ENCODE peak calls at places on chromosomes 6 and 20, in four cellular contexts. C, N, W and J are unnamed samples.

GRCh38 chr6:45710304-45710821 is 305.3 kb downstream of the CLIC5 start:
- DNase-seq in N (peak; percentile 23), C (no peak), W (no peak), J (no peak)

GRCh38 chr6:160462551-160463109 is 114.5 kb downstream of the SLC22A3 start:
- DNase-seq in C (peak; percentile 33), W (no peak), N (peak; percentile 87), J (peak; percentile 41)

GRCh38 chr6:16007146-16007545 is 121.7 kb upstream of the MYLIP start:
- DNase-seq in W (no peak), C (no peak), N (no peak), J (no peak)

GRCh38 chr6:72425003-72425681 is 196.7 kb upstream of the KCNQ5 start:
- DNase-seq in C (no peak), N (peak; percentile 93), W (no peak), J (peak; percentile 45)

GRCh38 chr6:43930440-43931154 is 160.6 kb downstream of the VEGFA start:
- DNase-seq in C (no peak), W (no peak), N (no peak), J (no peak)

GRCh38 chr20:45823949-45824835 is 2.9 kb downstream of the TNNC2 start:
- DNase-seq in N (no peak), W (no peak), C (peak; percentile 46), J (no peak)

GRCh38 chr20:1632228-1632577 is 12.4 kb upstream of the SIRPB1 start:
- DNase-seq in N (no peak), C (no peak), W (no peak), J (no peak)

GRCh38 chr6:123926000-123926399 is 122.3 kb downstream of the NKAIN2 start:
- DNase-seq in C (no peak), W (no peak), N (peak; percentile 12), J (peak; percentile 38)

GRCh38 chr6:25788305-25788922 is 33.9 kb downstream of the SLC17A4 start:
- DNase-seq in C (peak; percentile 69), W (peak; percentile 57), N (peak; percentile 51), J (no peak)

GRCh38 chr6:36025260-36025931 is 955 bp upstream of the SLC26A8 start:
- DNase-seq in W (peak; percentile 51), N (peak; percentile 65), C (peak; percentile 85), J (no peak)

GRCh38 chr6:125793863-125794262 is 3.1 kb downstream of the NCOA7 start:
- DNase-seq in W (no peak), N (no peak), C (peak; percentile 88), J (no peak)

GRCh38 chr6:37665309-37665708 is 32.4 kb downstream of the MDGA1 start:
- DNase-seq in W (no peak), N (no peak), C (no peak), J (no peak)

GRCh38 chr20:38875170-38875993 is 50.8 kb upstream of the FAM83D start:
- DNase-seq in W (no peak), N (no peak), C (peak; percentile 92), J (no peak)

GRCh38 chr20:19934792-19935491 is 82.2 kb upstream of the NAA20 start:
- DNase-seq in C (peak; percentile 94), W (no peak), N (no peak), J (no peak)

GRCh38 chr20:10794765-10795164 is 121.0 kb upstream of the JAG1 start:
- DNase-seq in C (no peak), N (no peak), W (no peak), J (no peak)

GRCh38 chr20:10790013-10790412 is 116.2 kb upstream of the JAG1 start:
- DNase-seq in N (no peak), W (no peak), C (no peak), J (peak; percentile 42)

GRCh38 chr20:10795286-10796026 is 121.7 kb upstream of the JAG1 start:
- DNase-seq in C (no peak), N (no peak), W (no peak), J (no peak)

GRCh38 chr20:10792291-10792690 is 118.5 kb upstream of the JAG1 start:
- DNase-seq in N (no peak), C (no peak), W (no peak), J (no peak)

GRCh38 chr20:10793741-10794140 is 119.9 kb upstream of the JAG1 start:
- DNase-seq in N (no peak), W (no peak), C (no peak), J (no peak)
- H3K9me1 ChIP-seq in N (no peaks in the 10 kb centered on the region), W (no peaks in the 10 kb centered on the region), C (no peaks in the 10 kb centered on the region), J (no peaks in the 10 kb centered on the region)

GRCh38 chr6:42441059-42441471 is 10.7 kb downstream of the TRERF1 start:
- DNase-seq in W (no peak), N (peak; percentile 81), C (no peak), J (no peak)
- H3K9me3 ChIP-seq in W (peaks cover 2% of the 10 kb centered on the region), N (no peaks in the 10 kb centered on the region), C (no peaks in the 10 kb centered on the region), J (no peaks in the 10 kb centered on the region)

GRCh38 chr20:8777866-8778265 is 291.0 kb upstream of the PLCB4 start:
- DNase-seq in C (no peak), N (peak; percentile 49), W (no peak), J (no peak)

GRCh38 chr20:8778387-8778786 is 290.5 kb upstream of the PLCB4 start:
- DNase-seq in W (no peak), N (no peak), C (no peak), J (no peak)

DNA sequence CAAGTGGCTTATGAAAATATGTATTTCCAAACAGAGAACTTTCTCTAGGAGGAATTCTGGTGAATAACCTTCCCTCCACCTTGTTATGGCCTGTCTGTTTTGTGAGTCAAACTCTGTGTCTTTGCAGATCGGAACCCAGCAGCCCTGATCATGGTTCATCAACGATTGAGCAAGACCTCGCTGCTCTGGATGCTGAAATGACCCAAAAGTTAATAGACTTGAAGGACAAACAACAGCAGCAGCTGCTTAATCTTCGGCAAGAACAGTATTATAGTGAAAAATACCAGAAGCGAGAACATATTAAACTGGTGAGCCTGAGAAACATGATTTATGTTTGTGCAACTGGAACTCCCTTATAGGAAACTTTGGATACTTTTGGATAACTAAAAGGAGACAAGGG is 294.5 kb upstream of the PLCB4 start:
- DNase-seq in W (no peak), N (no peak), C (no peak), J (no peak)
- H3K9me1 ChIP-seq in W (no peaks in the 10 kb centered on the region), N (peaks cover 4% of the 10 kb centered on the region), C (no peaks in the 10 kb centered on the region), J (no peaks in the 10 kb centered on the region)

GRCh38 chr6:169935348-169935718 is 183.9 kb downstream of the ERMARD start:
- DNase-seq in W (no peak), C (peak; percentile 82), N (no peak), J (no peak)
- H3K9me3 ChIP-seq in W (no peaks in the 10 kb centered on the region), C (no peaks in the 10 kb centered on the region), N (peaks cover 54% of the 10 kb centered on the region), J (no peaks in the 10 kb centered on the region)

GRCh38 chr6:34425498-34426410 is at the start of gene RPS10:
- DNase-seq in N (peak; percentile 92), W (peak; percentile 100), C (peak; percentile 96), J (no peak)

GRCh38 chr6:34425132-34425497 is 754 bp downstream of the RPS10 start:
- DNase-seq in W (no peak), N (no peak), C (no peak), J (no peak)

GRCh38 chr6:34418367-34418766 is 7.5 kb downstream of the RPS10 start:
- DNase-seq in W (no peak), N (no peak), C (no peak), J (no peak)

GRCh38 chr6:34424200-34425131 is 1.4 kb downstream of the RPS10 start:
- DNase-seq in W (peak; percentile 51), C (no peak), N (no peak), J (no peak)

DNA sequence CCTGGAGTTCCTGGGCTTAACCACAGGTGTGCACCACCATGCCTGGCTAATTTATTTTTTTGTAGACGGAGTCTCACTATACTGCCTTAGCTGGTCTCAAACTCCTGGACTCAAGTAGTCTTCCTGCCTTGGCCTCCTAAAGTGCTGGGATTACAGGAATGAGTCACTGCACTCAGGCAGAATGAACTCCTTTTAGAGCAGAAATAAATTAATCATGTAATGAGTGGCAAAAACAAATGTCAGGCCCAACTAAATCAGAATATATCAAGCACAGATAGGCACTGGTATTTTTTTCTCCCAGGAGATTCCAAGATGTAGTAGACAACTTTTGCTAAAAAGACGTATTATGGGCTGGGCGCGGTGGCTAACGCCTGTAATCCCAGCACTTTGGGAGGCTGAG is 2.6 kb downstream of the RPS10 start:
- DNase-seq in W (no peak), C (no peak), N (peak; percentile 54), J (no peak)
- H3K9me1 ChIP-seq in W (no peaks in the 10 kb centered on the region), C (no peaks in the 10 kb centered on the region), N (no peaks in the 10 kb centered on the region), J (no peaks in the 10 kb centered on the region)